ENCODE peak calls at places on chromosomes 2 and 18, in four cellular contexts. R is brain microvascular endothelial cell, S is body of pancreas, T is WERI-Rb-1. U is an unnamed sample.

GRCh38 chr2:79512442-79513401 is at the start of gene CTNNA2:
- DNase-seq in S (peak), T (peak), R (no peak), U (peak)

GRCh38 chr2:174553811-174554493 is 43.7 kb downstream of the WIPF1 start:
- DNase-seq in R (no peak), T (no peak), S (no peak), U (no peak)

GRCh38 chr18:11821643-11822237 is 29.5 kb upstream of the CHMP1B start:
- DNase-seq in S (no peak), R (no peak), T (no peak), U (no peak)

GRCh38 chr2:111032721-111033532 is 87.8 kb upstream of the BCL2L11 start:
- DNase-seq in S (peak), R (no peak), T (no peak), U (no peak)

GRCh38 chr2:181471227-181471626 is 14.0 kb downstream of the ITGA4 start:
- DNase-seq in R (no peak), S (no peak), T (no peak), U (no peak)

GRCh38 chr2:142561656-142562055 is 315.8 kb upstream of the KYNU start:
- DNase-seq in T (no peak), R (no peak), S (no peak), U (no peak)

GRCh38 chr2:234269769-234270204 is 219.3 kb downstream of the SPP2 start:
- DNase-seq in R (peak), S (no peak), T (no peak), U (no peak)

GRCh38 chr2:182824759-182825143 is 41.7 kb downstream of the FRZB start:
- DNase-seq in R (no peak), S (no peak), T (no peak), U (no peak)

GRCh38 chr2:231930601-231931281 is 4.5 kb upstream of the NPPC start:
- DNase-seq in R (no peak), S (no peak), T (peak), U (no peak)

GRCh38 chr2:223835701-223836532 is 1.5 kb downstream of the AP1S3 start:
- DNase-seq in T (no peak), S (no peak), R (no peak), U (no peak)

GRCh38 chr2:85547089-85547858 is 8.3 kb downstream of the MAT2A start:
- DNase-seq in R (no peak), T (no peak), S (peak), U (no peak)

GRCh38 chr2:173948198-173948597 is 17.0 kb downstream of the SP3 start:
- DNase-seq in T (no peak), S (no peak), R (no peak), U (no peak)

GRCh38 chr18:274313-274712 is 6.5 kb upstream of the THOC1 start:
- DNase-seq in S (no peak), R (no peak), T (no peak), U (no peak)

GRCh38 chr2:62187246-62187645 is 8.7 kb upstream of the B3GNT2 start:
- DNase-seq in R (no peak), S (peak), T (no peak), U (no peak)

GRCh38 chr2:7567646-7568045 is 650.4 kb downstream of the RNF144A start:
- DNase-seq in R (no peak), S (no peak), T (no peak), U (no peak)

GRCh38 chr18:73340135-73340934 is 472.5 kb upstream of the NETO1 start:
- DNase-seq in T (no peak), R (peak), S (peak), U (no peak)

GRCh38 chr2:31138037-31138962 is at the start of gene GALNT14:
- DNase-seq in T (peak), S (peak), R (peak), U (no peak)

GRCh38 chr2:17658251-17658843 is 95.3 kb downstream of the SMC6 start:
- DNase-seq in S (no peak), R (peak), T (no peak), U (no peak)

GRCh38 chr2:233202531-233202944 is 48.9 kb upstream of the ATG16L1 start:
- DNase-seq in R (no peak), T (no peak), S (no peak), U (no peak)

GRCh38 chr2:117972466-117973123 is 41.3 kb downstream of the CCDC93 start:
- DNase-seq in S (no peak), T (no peak), R (peak), U (no peak)

GRCh38 chr2:19819097-19820065 is 82.4 kb downstream of the TTC32 start:
- DNase-seq in R (peak), S (no peak), T (no peak), U (peak)

GRCh38 chr2:43110442-43110871 is 115.9 kb downstream of the ZFP36L2 start:
- DNase-seq in R (peak), S (no peak), T (no peak), U (peak)

GRCh38 chr2:111663471-111663951 is 220.5 kb downstream of the ANAPC1 start:
- DNase-seq in S (no peak), T (no peak), R (peak), U (no peak)

GRCh38 chr18:51029378-51029693 is 677 bp upstream of the SMAD4 start:
- DNase-seq in T (no peak), S (no peak), R (no peak), U (no peak)

GRCh38 chr2:238239552-238239871 is 326 bp downstream of the HES6 start:
- DNase-seq in R (no peak), S (peak), T (peak), U (no peak)

GRCh38 chr18:78825168-78825567 is 154.4 kb upstream of the SALL3 start:
- DNase-seq in S (no peak), T (no peak), R (no peak), U (no peak)

GRCh38 chr18:59657012-59657411 is 40.2 kb downstream of the CCBE1 start:
- DNase-seq in S (no peak), T (no peak), R (no peak), U (no peak)

GRCh38 chr2:136322436-136322835 is 204.5 kb upstream of the CXCR4 start:
- DNase-seq in S (no peak), T (no peak), R (no peak), U (no peak)

GRCh38 chr2:69767034-69767433 is 25.1 kb downstream of the ANXA4 start:
- DNase-seq in T (no peak), R (peak), S (no peak), U (no peak)

GRCh38 chr2:1051585-1051984 is 100.9 kb downstream of the SNTG2 start:
- DNase-seq in T (no peak), S (no peak), R (no peak), U (no peak)

GRCh38 chr2:30979822-30980245 is 158.4 kb downstream of the GALNT14 start:
- DNase-seq in R (peak), T (no peak), S (no peak), U (no peak)

GRCh38 chr2:191691016-191691725 is 13.2 kb downstream of the NABP1 start:
- DNase-seq in S (peak), T (peak), R (peak), U (peak)

GRCh38 chr2:134295441-134295840 is 41.6 kb downstream of the MGAT5 start:
- DNase-seq in R (no peak), S (no peak), T (no peak), U (no peak)

GRCh38 chr18:51196811-51197660 is 445 bp downstream of the MEX3C start:
- DNase-seq in T (peak), S (peak), R (peak), U (no peak)

GRCh38 chr2:88753833-88754584 is 62.5 kb downstream of the RPIA start:
- DNase-seq in R (no peak), S (peak), T (no peak), U (no peak)

GRCh38 chr18:74290831-74291770 is 662 bp downstream of the CYB5A start:
- DNase-seq in R (no peak), T (no peak), S (peak), U (no peak)

GRCh38 chr2:144925886-144926285 is 406.0 kb upstream of the ZEB2 start:
- DNase-seq in R (no peak), T (no peak), S (no peak), U (no peak)

GRCh38 chr2:122660786-122661634 is 905.6 kb downstream of the TSN start:
- DNase-seq in S (no peak), R (no peak), T (no peak), U (no peak)

GRCh38 chr2:17915811-17916523 is 37.5 kb downstream of the KCNS3 start:
- DNase-seq in R (no peak), T (no peak), S (no peak), U (no peak)

GRCh38 chr18:55422456-55423185 is 165.4 kb downstream of the TCF4 start:
- DNase-seq in R (no peak), T (no peak), S (no peak), U (no peak)
- H3K4me3 ChIP-seq in R (peak), T (no peak), S (no peak), U (peak)

GRCh38 chr2:44715671-44716077 is 225.8 kb upstream of the SIX3 start:
- DNase-seq in T (peak), R (peak), S (no peak), U (peak)
- H3K4me3 ChIP-seq in T (no peak), R (no peak), S (no peak), U (no peak)

DNA sequence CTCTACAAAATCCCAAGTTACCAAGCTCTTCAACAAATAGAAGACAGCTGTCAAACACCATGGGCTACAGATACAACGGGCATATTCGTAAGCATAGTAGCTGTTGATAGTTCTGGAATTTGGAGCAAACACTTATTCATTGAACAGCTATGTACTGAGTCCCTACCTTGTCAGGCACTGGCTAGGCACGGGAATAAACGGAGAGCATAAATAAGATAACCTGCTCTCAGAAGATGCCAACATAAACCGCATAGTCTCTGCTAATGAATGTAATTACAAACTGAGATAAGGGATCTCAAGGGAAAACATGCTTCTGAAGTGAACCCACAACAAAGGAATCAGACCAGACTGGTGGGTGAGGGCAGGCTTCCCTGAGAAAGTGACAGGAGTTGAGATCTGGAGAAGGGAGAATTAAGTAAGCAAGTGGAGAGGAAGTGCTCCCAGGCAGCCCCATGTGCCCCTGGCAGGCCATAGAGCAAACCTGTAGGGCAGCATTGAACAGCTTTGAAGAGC is 997 bp upstream of the ANKRD44 start:
- DNase-seq in S (no peak), T (no peak), R (no peak), U (no peak)
- H3K4me3 ChIP-seq in S (no peak), T (no peak), R (no peak), U (no peak)

GRCh38 chr2:172442072-172442895 is 14.9 kb downstream of the ITGA6 start:
- DNase-seq in S (peak), T (no peak), R (peak), U (peak)
- H3K4me3 ChIP-seq in S (no peak), T (no peak), R (no peak), U (no peak)

GRCh38 chr2:73877071-73877802 is 15.6 kb upstream of the ACTG2 start:
- DNase-seq in T (no peak), R (no peak), S (no peak), U (no peak)
- H3K4me3 ChIP-seq in T (no peak), R (no peak), S (no peak), U (no peak)

DNA sequence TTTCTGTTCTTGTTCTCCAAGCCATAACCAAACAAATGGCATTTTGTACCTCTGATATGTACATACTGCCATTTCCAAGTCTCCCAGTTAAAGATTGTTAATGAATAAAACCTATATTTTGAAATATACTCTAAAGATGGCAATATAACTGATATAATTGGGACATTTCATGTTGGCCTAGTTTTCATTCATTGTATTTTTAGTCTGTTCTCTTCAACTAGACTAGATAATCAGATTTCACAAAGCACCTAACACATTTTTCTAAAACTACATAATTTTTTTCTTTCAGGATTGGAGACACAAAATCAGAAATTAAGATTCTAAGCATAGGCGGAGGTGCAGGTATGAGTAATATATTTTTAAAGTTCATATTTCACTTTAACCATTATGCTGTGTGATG is 5.6 kb downstream of the HNMT start:
- DNase-seq in T (no peak), R (no peak), S (no peak), U (no peak)
- H3K4me3 ChIP-seq in T (no peak), R (no peak), S (no peak), U (no peak)

GRCh38 chr2:240023792-240024191 is 1.4 kb downstream of the NDUFA10 start:
- DNase-seq in S (no peak), T (no peak), R (no peak), U (no peak)
- H3K4me3 ChIP-seq in S (no peak), T (no peak), R (no peak), U (no peak)

GRCh38 chr2:201149064-201149820 is 33.3 kb downstream of the CFLAR start:
- DNase-seq in S (no peak), T (no peak), R (peak), U (peak)
- H3K4me3 ChIP-seq in S (no peak), T (no peak), R (no peak), U (no peak)

DNA sequence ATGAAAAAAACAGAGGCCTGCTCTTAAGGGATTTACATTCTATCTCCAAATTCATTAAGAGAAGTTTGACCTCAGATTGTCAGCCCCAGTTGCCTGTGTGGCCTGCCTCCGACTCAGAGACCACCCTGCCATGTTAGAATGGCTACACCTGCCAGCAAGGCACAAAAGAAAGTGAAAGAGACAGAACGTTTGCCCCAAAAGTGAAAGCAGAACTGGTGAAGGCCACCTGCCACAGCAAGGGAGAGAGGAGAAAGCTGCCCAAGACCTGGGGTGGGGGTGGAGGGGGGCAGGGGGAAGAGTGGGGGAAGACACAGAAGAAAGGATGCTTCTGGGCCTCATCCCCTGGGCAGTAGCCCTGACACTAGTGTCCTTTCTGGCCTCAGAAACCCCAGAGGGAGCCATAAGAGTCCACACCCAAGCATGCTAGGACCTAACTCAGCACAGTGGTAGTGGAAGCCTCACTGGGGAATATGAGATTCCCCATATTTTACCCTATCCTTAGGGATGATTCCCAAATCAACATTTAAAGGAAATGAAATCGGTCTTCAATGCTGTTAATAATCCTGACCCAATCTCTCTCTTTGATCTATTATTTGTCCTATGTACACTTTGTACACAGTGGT is 389.7 kb downstream of the TXNL1 start:
- DNase-seq in T (no peak), R (no peak), S (no peak), U (no peak)
- H3K4me3 ChIP-seq in T (no peak), R (no peak), S (no peak), U (no peak)